ENCODE peak calls at places on chromosomes 16 and 17, in eight cellular contexts. M is heart right ventricle, G is neural progenitor cell, O is esophagus muscularis mucosa, E is transverse colon, Z is IMR-90, T is fibroblast of lung, L is body of pancreas. H is an unnamed sample. For H3K27me3, the result is how much of the 10 kb centered on the place peaks cover.

GRCh38 chr17:32259596-32259995 is 6.0 kb upstream of the RHBDL3 start:
- DNase-seq in O (no peak), E (no peak), G (no peak), L (no peak), Z (peak), T (peak), M (no peak), H (no peak)

GRCh38 chr17:46851029-46851741 is at the start of gene WNT9B:
- DNase-seq in L (peak), Z (no peak), G (peak), M (no peak), E (peak), O (no peak), T (peak), H (no peak)

GRCh38 chr17:2238432-2239169 is 65.0 kb downstream of the SMG6 start:
- DNase-seq in Z (no peak), E (peak), O (no peak), T (no peak), L (peak), M (peak), G (no peak), H (no peak)

GRCh38 chr16:57651344-57652333 is 16.5 kb upstream of the ADGRG3 start:
- DNase-seq in G (no peak), M (no peak), Z (no peak), E (no peak), T (no peak), O (no peak), L (no peak), H (no peak)

GRCh38 chr16:363110-364090 is 6.9 kb downstream of the MRPL28 start:
- DNase-seq in G (no peak), M (no peak), E (no peak), Z (no peak), L (no peak), T (no peak), O (no peak), H (no peak)

GRCh38 chr16:3149630-3150345 is 15.0 kb downstream of the ZNF213 start:
- DNase-seq in E (peak), O (no peak), T (peak), M (peak), L (peak), G (peak), Z (peak), H (no peak)

GRCh38 chr17:49762148-49762941 is 1.6 kb downstream of the FAM117A start:
- DNase-seq in Z (peak), T (no peak), O (no peak), M (no peak), G (no peak), L (no peak), E (no peak), H (no peak)

GRCh38 chr16:78503501-78504110 is 404.2 kb downstream of the WWOX start:
- DNase-seq in M (peak), T (peak), O (no peak), G (peak), Z (peak), L (peak), E (peak), H (peak)

GRCh38 chr17:21375757-21376584 is at the start of gene KCNJ12:
- DNase-seq in O (no peak), L (no peak), G (peak), T (peak), E (peak), M (no peak), Z (no peak), H (no peak)

GRCh38 chr17:35871415-35871814 is 2.7 kb upstream of the HEATR9 start:
- DNase-seq in T (no peak), M (no peak), L (no peak), O (no peak), G (peak), E (no peak), Z (no peak), H (no peak)

GRCh38 chr17:34241062-34241461 is 14.0 kb upstream of the CCL2 start:
- DNase-seq in O (no peak), T (peak), G (no peak), M (peak), E (peak), Z (peak), L (peak), H (no peak)

GRCh38 chr16:84823484-84823883 is 3.7 kb downstream of the CRISPLD2 start:
- DNase-seq in E (no peak), M (no peak), G (no peak), L (peak), T (no peak), Z (no peak), O (no peak), H (no peak)

GRCh38 chr17:38879878-38880727 is 10.2 kb downstream of the LASP1 start:
- DNase-seq in L (peak), T (peak), G (peak), E (peak), Z (peak), O (no peak), M (peak), H (no peak)

GRCh38 chr17:16250635-16251034 is 33.6 kb downstream of the PIGL start:
- DNase-seq in T (peak), O (no peak), Z (peak), M (no peak), G (no peak), E (no peak), L (peak), H (no peak)

GRCh38 chr16:68375801-68376536 is 65.2 kb downstream of the PRMT7 start:
- DNase-seq in E (no peak), M (no peak), O (no peak), G (peak), L (no peak), T (no peak), Z (no peak), H (no peak)

GRCh38 chr17:68190495-68190894 is 57.3 kb upstream of the AMZ2 start:
- DNase-seq in E (no peak), O (no peak), M (no peak), L (no peak), Z (no peak), T (no peak), G (no peak), H (no peak)

GRCh38 chr17:15409721-15410247 is 57.6 kb downstream of the CDRT4 start:
- DNase-seq in E (peak), O (no peak), G (no peak), M (no peak), T (peak), Z (peak), L (peak), H (no peak)

GRCh38 chr17:20008242-20009051 is 712 bp upstream of the SPECC1 start:
- DNase-seq in L (no peak), G (peak), O (no peak), T (peak), M (peak), E (peak), Z (no peak), H (peak)

GRCh38 chr17:19333132-19333440 is 29.4 kb downstream of the B9D1 start:
- DNase-seq in Z (no peak), G (no peak), M (no peak), O (no peak), T (no peak), E (no peak), L (no peak), H (no peak)

GRCh38 chr17:4221899-4222659 is 41.7 kb downstream of the ANKFY1 start:
- DNase-seq in T (no peak), M (no peak), L (no peak), Z (no peak), E (no peak), O (peak), G (no peak), H (no peak)

GRCh38 chr17:48756816-48757215 is 28.3 kb upstream of the HOXB13 start:
- DNase-seq in M (no peak), E (no peak), T (no peak), Z (no peak), O (no peak), L (peak), G (no peak), H (no peak)

GRCh38 chr17:55897301-55897700 is 146.4 kb downstream of the PCTP start:
- DNase-seq in L (peak), Z (no peak), T (no peak), G (no peak), M (no peak), O (no peak), E (no peak), H (no peak)

GRCh38 chr17:55898195-55898594 is 147.3 kb downstream of the PCTP start:
- DNase-seq in G (no peak), T (no peak), E (no peak), Z (no peak), O (no peak), L (peak), M (no peak), H (no peak)

GRCh38 chr17:55889271-55889670 is 138.4 kb downstream of the PCTP start:
- DNase-seq in M (no peak), T (no peak), Z (no peak), O (no peak), L (no peak), E (no peak), G (no peak), H (no peak)

GRCh38 chr17:55895112-55895759 is 144.4 kb downstream of the PCTP start:
- DNase-seq in O (no peak), G (no peak), L (no peak), Z (no peak), E (no peak), M (no peak), T (no peak), H (no peak)
- H3K27me3 ChIP-seq in O (under half), G (under half), L (under half), Z (under half), E (under half), M (under half), T (under half), H (under half)

DNA sequence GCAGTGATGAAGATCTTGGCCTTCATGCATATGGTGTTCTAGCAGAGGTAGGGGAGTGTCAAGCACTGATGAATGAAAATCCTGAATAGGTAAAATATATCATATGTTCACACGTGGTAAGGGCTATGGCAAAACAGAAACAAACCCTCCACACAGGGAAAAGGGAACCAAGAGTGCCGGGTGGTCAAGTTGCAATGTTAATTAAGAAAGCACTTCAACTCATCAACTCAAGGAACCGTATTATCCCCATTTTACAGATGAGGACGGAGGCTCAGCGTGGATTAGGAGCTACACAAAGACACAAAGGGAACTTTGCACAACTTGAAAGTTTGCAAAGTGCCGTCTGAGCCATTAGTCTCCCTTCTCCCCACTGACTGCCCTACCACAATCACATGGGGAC is 28.1 kb upstream of the MEOX1 start:
- DNase-seq in T (no peak), L (no peak), O (no peak), Z (no peak), E (no peak), G (no peak), M (no peak), H (no peak)
- H3K4me3 ChIP-seq in T (no peak), L (no peak), O (no peak), Z (no peak), E (no peak), G (no peak), M (no peak), H (no peak)

GRCh38 chr17:80852476-80853015 is 139.1 kb upstream of the CHMP6 start:
- DNase-seq in O (no peak), E (no peak), T (no peak), M (no peak), L (no peak), Z (no peak), G (no peak), H (no peak)

GRCh38 chr17:80855968-80856862 is 135.4 kb upstream of the CHMP6 start:
- DNase-seq in L (peak), T (peak), M (peak), G (no peak), Z (peak), O (no peak), E (peak), H (peak)

GRCh38 chr17:80853076-80853475 is 138.6 kb upstream of the CHMP6 start:
- DNase-seq in L (no peak), T (no peak), O (no peak), E (no peak), M (no peak), G (no peak), Z (no peak), H (no peak)

GRCh38 chr17:80855196-80855967 is 136.3 kb upstream of the CHMP6 start:
- DNase-seq in T (no peak), O (no peak), E (peak), G (no peak), L (no peak), Z (no peak), M (no peak), H (peak)

GRCh38 chr17:80854220-80854619 is 137.4 kb upstream of the CHMP6 start:
- DNase-seq in M (no peak), G (no peak), E (no peak), T (no peak), Z (no peak), O (no peak), L (no peak), H (peak)
- H3K27me3 ChIP-seq in M (under half), G (under half), E (under half), T (under half), Z (under half), O (under half), L (under half), H (under half)

GRCh38 chr16:66706506-66706880 is 9.9 kb upstream of the CMTM4 start:
- DNase-seq in O (no peak), T (no peak), G (no peak), Z (no peak), M (no peak), E (peak), L (no peak), H (no peak)
- H3K4me3 ChIP-seq in O (no peak), T (no peak), G (no peak), Z (no peak), M (no peak), E (no peak), L (no peak), H (no peak)

DNA sequence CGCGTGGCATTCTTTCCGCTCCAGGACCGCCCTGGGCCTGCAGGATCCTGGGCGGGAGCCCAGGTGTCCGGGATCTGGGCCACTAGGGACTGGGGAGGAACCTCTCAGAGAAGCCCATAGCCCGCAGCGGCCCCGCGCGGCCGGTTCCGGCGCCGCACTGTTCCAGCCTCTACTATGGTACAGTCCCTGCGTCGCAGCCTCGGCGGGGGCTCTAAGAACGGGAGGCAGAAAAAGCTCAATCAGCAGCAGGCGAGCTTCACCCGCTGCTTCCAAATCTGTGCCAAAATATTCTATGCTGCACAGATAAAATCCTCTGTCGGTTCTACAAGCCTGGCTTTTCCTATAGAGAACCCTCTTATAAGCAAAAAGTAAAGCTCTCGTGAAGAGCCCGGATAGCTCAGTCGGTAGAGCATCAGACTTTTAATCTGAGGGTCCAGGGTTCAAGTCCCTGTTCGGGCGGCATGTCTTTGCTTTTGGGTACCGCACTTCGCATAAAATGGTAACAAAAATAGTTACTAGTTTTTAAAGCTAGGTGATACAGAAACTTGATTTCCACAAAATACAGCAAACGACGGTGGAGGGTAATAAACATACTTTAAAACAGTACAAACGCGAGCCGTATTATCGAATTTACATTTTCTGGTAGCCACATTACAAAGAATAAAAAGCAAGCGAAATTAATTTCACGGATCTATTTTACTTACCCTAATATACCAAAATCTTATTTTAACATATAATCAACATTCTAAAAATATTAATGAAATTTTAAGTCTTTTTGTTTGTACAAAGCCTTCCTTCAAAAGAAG is 658 bp upstream of the ALOXE3 start:
- DNase-seq in M (peak), O (peak), G (peak), T (peak), Z (peak), L (peak), E (peak), H (peak)
- H3K27me3 ChIP-seq in M (half or more), O (half or more), G (half or more), T (under half), Z (under half), L (under half), E (half or more), H (under half)

H was measured in CD8-positive, alpha-beta memory T cell.